ENCODE peak calls at places on chromosomes 4 and X, in nine cellular contexts. One of them, this sample, is unnamed.

GRCh38 chrX:23637187-23637586 is 30.1 kb upstream of the PRDX4 start:
- DNase-seq in heart left ventricle: no peak
- DNase-seq in IMR-90: no peak
- DNase-seq in A549: peak; percentile 3
- DNase-seq in lower leg skin: no peak
- DNase-seq in breast epithelium: no peak
- DNase-seq in NB4: no peak
- DNase-seq in tibial nerve: no peak
- DNase-seq in GM12878: no peak
- DNase-seq in this sample: no peak

GRCh38 chr4:21181716-21182115 is 481.5 kb downstream of the PACRGL start:
- DNase-seq in heart left ventricle: no peak
- DNase-seq in IMR-90: no peak
- DNase-seq in A549: no peak
- DNase-seq in lower leg skin: no peak
- DNase-seq in breast epithelium: no peak
- DNase-seq in NB4: no peak
- DNase-seq in tibial nerve: no peak
- DNase-seq in GM12878: no peak
- DNase-seq in this sample: no peak

GRCh38 chrX:132071260-132071659 is 48.2 kb downstream of the STK26 start:
- DNase-seq in heart left ventricle: no peak
- DNase-seq in IMR-90: no peak
- DNase-seq in A549: peak; percentile 11
- DNase-seq in lower leg skin: no peak
- DNase-seq in breast epithelium: no peak
- DNase-seq in NB4: peak; percentile 4
- DNase-seq in tibial nerve: no peak
- DNase-seq in GM12878: no peak
- DNase-seq in this sample: peak; percentile 4

GRCh38 chr4:56426273-56426672 is 9.1 kb downstream of the PPAT start:
- DNase-seq in heart left ventricle: no peak
- DNase-seq in IMR-90: no peak
- DNase-seq in A549: no peak
- DNase-seq in lower leg skin: no peak
- DNase-seq in breast epithelium: no peak
- DNase-seq in NB4: no peak
- DNase-seq in tibial nerve: no peak
- DNase-seq in GM12878: no peak
- DNase-seq in this sample: no peak

GRCh38 chrX:134694333-134694925 is 36.2 kb upstream of the PLAC1 start:
- DNase-seq in heart left ventricle: no peak
- DNase-seq in IMR-90: no peak
- DNase-seq in A549: no peak
- DNase-seq in lower leg skin: no peak
- DNase-seq in breast epithelium: no peak
- DNase-seq in NB4: no peak
- DNase-seq in tibial nerve: no peak
- DNase-seq in GM12878: no peak
- DNase-seq in this sample: no peak

GRCh38 chr4:125323547-125324100 is 8.9 kb downstream of the FAT4 start:
- DNase-seq in heart left ventricle: no peak
- DNase-seq in IMR-90: peak; percentile 64
- DNase-seq in A549: peak; percentile 9
- DNase-seq in lower leg skin: no peak
- DNase-seq in breast epithelium: no peak
- DNase-seq in NB4: no peak
- DNase-seq in tibial nerve: no peak
- DNase-seq in GM12878: no peak
- DNase-seq in this sample: no peak

GRCh38 chrX:31499120-31499519 is 427.3 kb upstream of the FTHL17 start:
- DNase-seq in heart left ventricle: no peak
- DNase-seq in IMR-90: peak; percentile 42
- DNase-seq in A549: peak; percentile 2
- DNase-seq in lower leg skin: no peak
- DNase-seq in breast epithelium: no peak
- DNase-seq in NB4: no peak
- DNase-seq in tibial nerve: no peak
- DNase-seq in GM12878: no peak
- DNase-seq in this sample: no peak

GRCh38 chr4:122710434-122711308 is 21.8 kb upstream of the BBS12 start:
- DNase-seq in heart left ventricle: no peak
- DNase-seq in IMR-90: peak; percentile 44
- DNase-seq in A549: no peak
- DNase-seq in lower leg skin: no peak
- DNase-seq in breast epithelium: no peak
- DNase-seq in NB4: no peak
- DNase-seq in tibial nerve: no peak
- DNase-seq in GM12878: no peak
- DNase-seq in this sample: no peak

GRCh38 chr4:119300072-119300387 is 21.9 kb downstream of the FABP2 start:
- DNase-seq in heart left ventricle: peak; percentile 50
- DNase-seq in IMR-90: peak; percentile 59
- DNase-seq in A549: no peak
- DNase-seq in lower leg skin: peak; percentile 90
- DNase-seq in breast epithelium: peak; percentile 53
- DNase-seq in NB4: peak; percentile 47
- DNase-seq in tibial nerve: no peak
- DNase-seq in GM12878: peak; percentile 13
- DNase-seq in this sample: no peak

GRCh38 chr4:110270492-110271197 is 72.2 kb upstream of the ELOVL6 start:
- DNase-seq in heart left ventricle: no peak
- DNase-seq in IMR-90: peak; percentile 67
- DNase-seq in A549: no peak
- DNase-seq in lower leg skin: no peak
- DNase-seq in breast epithelium: no peak
- DNase-seq in NB4: peak; percentile 14
- DNase-seq in tibial nerve: no peak
- DNase-seq in GM12878: no peak
- DNase-seq in this sample: no peak

GRCh38 chr4:100721490-100721889 is 203.7 kb upstream of the EMCN start:
- DNase-seq in heart left ventricle: no peak
- DNase-seq in IMR-90: no peak
- DNase-seq in A549: no peak
- DNase-seq in lower leg skin: no peak
- DNase-seq in breast epithelium: no peak
- DNase-seq in NB4: no peak
- DNase-seq in tibial nerve: no peak
- DNase-seq in GM12878: no peak
- DNase-seq in this sample: no peak

GRCh38 chrX:38804481-38805293 is 3.4 kb downstream of the MID1IP1 start:
- DNase-seq in heart left ventricle: peak; percentile 17
- DNase-seq in IMR-90: no peak
- DNase-seq in A549: peak; percentile 40
- DNase-seq in lower leg skin: peak; percentile 88
- DNase-seq in breast epithelium: peak; percentile 49
- DNase-seq in NB4: peak; percentile 47
- DNase-seq in tibial nerve: no peak
- DNase-seq in GM12878: no peak
- DNase-seq in this sample: peak; percentile 64

GRCh38 chr4:67549123-67549522 is 3.8 kb upstream of the CENPC start:
- DNase-seq in heart left ventricle: no peak
- DNase-seq in IMR-90: no peak
- DNase-seq in A549: peak; percentile 29
- DNase-seq in lower leg skin: no peak
- DNase-seq in breast epithelium: no peak
- DNase-seq in NB4: peak; percentile 49
- DNase-seq in tibial nerve: no peak
- DNase-seq in GM12878: no peak
- DNase-seq in this sample: peak; percentile 54

GRCh38 chr4:166165829-166166420 is 292.9 kb downstream of the TLL1 start:
- DNase-seq in heart left ventricle: no peak
- DNase-seq in IMR-90: peak; percentile 68
- DNase-seq in A549: peak; percentile 69
- DNase-seq in lower leg skin: no peak
- DNase-seq in breast epithelium: no peak
- DNase-seq in NB4: peak; percentile 70
- DNase-seq in tibial nerve: no peak
- DNase-seq in GM12878: peak; percentile 36
- DNase-seq in this sample: peak; percentile 78

GRCh38 chr4:125316781-125317525 is 2.2 kb downstream of the FAT4 start:
- DNase-seq in heart left ventricle: peak; percentile 37
- DNase-seq in IMR-90: peak; percentile 35
- DNase-seq in A549: peak; percentile 55
- DNase-seq in lower leg skin: peak; percentile 88
- DNase-seq in breast epithelium: no peak
- DNase-seq in NB4: no peak
- DNase-seq in tibial nerve: no peak
- DNase-seq in GM12878: no peak
- DNase-seq in this sample: peak; percentile 4

GRCh38 chr4:169167958-169168357 is 102.8 kb downstream of the SH3RF1 start:
- DNase-seq in heart left ventricle: no peak
- DNase-seq in IMR-90: no peak
- DNase-seq in A549: no peak
- DNase-seq in lower leg skin: no peak
- DNase-seq in breast epithelium: no peak
- DNase-seq in NB4: no peak
- DNase-seq in tibial nerve: no peak
- DNase-seq in GM12878: peak; percentile 35
- DNase-seq in this sample: no peak

GRCh38 chr4:90689739-90690138 is 562.5 kb downstream of the CCSER1 start:
- DNase-seq in heart left ventricle: no peak
- DNase-seq in IMR-90: no peak
- DNase-seq in A549: no peak
- DNase-seq in lower leg skin: no peak
- DNase-seq in breast epithelium: no peak
- DNase-seq in NB4: no peak
- DNase-seq in tibial nerve: no peak
- DNase-seq in GM12878: no peak
- DNase-seq in this sample: no peak

GRCh38 chrX:70424801-70425200 is 1.7 kb downstream of the GDPD2 start:
- DNase-seq in heart left ventricle: no peak
- DNase-seq in IMR-90: no peak
- DNase-seq in A549: no peak
- DNase-seq in lower leg skin: no peak
- DNase-seq in breast epithelium: no peak
- DNase-seq in NB4: no peak
- DNase-seq in tibial nerve: no peak
- DNase-seq in GM12878: no peak
- DNase-seq in this sample: no peak

GRCh38 chrX:70423937-70424336 is 823 bp downstream of the GDPD2 start:
- DNase-seq in heart left ventricle: no peak
- DNase-seq in IMR-90: no peak
- DNase-seq in A549: no peak
- DNase-seq in lower leg skin: no peak
- DNase-seq in breast epithelium: no peak
- DNase-seq in NB4: no peak
- DNase-seq in tibial nerve: no peak
- DNase-seq in GM12878: no peak
- DNase-seq in this sample: no peak

GRCh38 chrX:70426286-70427278 is 3.5 kb downstream of the GDPD2 start:
- DNase-seq in heart left ventricle: no peak
- DNase-seq in IMR-90: no peak
- DNase-seq in A549: no peak
- DNase-seq in lower leg skin: peak; percentile 77
- DNase-seq in breast epithelium: no peak
- DNase-seq in NB4: no peak
- DNase-seq in tibial nerve: no peak
- DNase-seq in GM12878: no peak
- DNase-seq in this sample: no peak

GRCh38 chrX:70421618-70422017 is 1.5 kb upstream of the GDPD2 start:
- DNase-seq in heart left ventricle: no peak
- DNase-seq in IMR-90: no peak
- DNase-seq in A549: no peak
- DNase-seq in lower leg skin: no peak
- DNase-seq in breast epithelium: no peak
- DNase-seq in NB4: no peak
- DNase-seq in tibial nerve: no peak
- DNase-seq in GM12878: no peak
- DNase-seq in this sample: no peak

DNA sequence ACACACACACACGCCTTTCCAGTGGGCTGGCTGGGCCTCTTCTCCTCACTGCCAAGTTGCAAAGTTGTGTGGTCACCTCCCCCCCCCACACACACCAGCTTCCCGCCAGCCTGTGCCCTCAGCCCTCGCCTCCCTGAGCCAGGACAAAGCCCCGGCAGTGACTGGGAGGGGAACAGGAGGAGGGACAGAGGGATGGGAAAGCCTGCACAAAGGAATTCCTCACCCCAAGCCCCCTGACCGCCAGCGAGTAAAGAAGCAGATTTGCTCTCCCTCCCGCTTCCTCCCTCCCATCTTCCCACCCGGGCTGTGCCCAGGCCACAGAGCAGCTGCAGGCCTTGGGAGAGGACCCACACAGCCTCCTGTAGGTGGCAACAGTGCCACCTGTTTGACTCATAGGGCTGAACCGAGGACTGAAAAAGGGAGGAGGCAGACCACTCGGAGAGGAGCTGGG is at the start of gene GDPD2:
- DNase-seq in heart left ventricle: no peak
- DNase-seq in IMR-90: no peak
- DNase-seq in A549: peak; percentile 40
- DNase-seq in lower leg skin: no peak
- DNase-seq in breast epithelium: no peak
- DNase-seq in NB4: peak; percentile 16
- DNase-seq in tibial nerve: no peak
- DNase-seq in GM12878: no peak
- DNase-seq in this sample: peak; percentile 1
- TF ChIP-seq POLR2A in heart left ventricle: no peak
- TF ChIP-seq POLR2A in IMR-90: no peak
- TF ChIP-seq POLR2A in A549: no peak
- TF ChIP-seq POLR2A in lower leg skin: no peak
- TF ChIP-seq POLR2A in breast epithelium: no peak
- TF ChIP-seq POLR2A in NB4: no peak
- TF ChIP-seq POLR2A in tibial nerve: no peak
- TF ChIP-seq POLR2A in GM12878: no peak
- TF ChIP-seq POLR2A in this sample: no peak

GRCh38 chr4:140094701-140095420 is 59.1 kb downstream of the MAML3 start:
- DNase-seq in heart left ventricle: peak; percentile 63
- DNase-seq in IMR-90: peak; percentile 73
- DNase-seq in A549: peak; percentile 83
- DNase-seq in lower leg skin: peak; percentile 90
- DNase-seq in breast epithelium: peak; percentile 55
- DNase-seq in NB4: peak; percentile 59
- DNase-seq in tibial nerve: peak; percentile 32
- DNase-seq in GM12878: no peak
- DNase-seq in this sample: peak; percentile 18
- TF ChIP-seq POLR2A in heart left ventricle: no peak
- TF ChIP-seq POLR2A in IMR-90: no peak
- TF ChIP-seq POLR2A in A549: no peak
- TF ChIP-seq POLR2A in lower leg skin: no peak
- TF ChIP-seq POLR2A in breast epithelium: no peak
- TF ChIP-seq POLR2A in NB4: no peak
- TF ChIP-seq POLR2A in tibial nerve: peak; percentile 25
- TF ChIP-seq POLR2A in GM12878: no peak
- TF ChIP-seq POLR2A in this sample: no peak

GRCh38 chr4:153637201-153637600 is 46.9 kb upstream of the TLR2 start:
- DNase-seq in heart left ventricle: no peak
- DNase-seq in IMR-90: no peak
- DNase-seq in A549: no peak
- DNase-seq in lower leg skin: no peak
- DNase-seq in breast epithelium: no peak
- DNase-seq in NB4: no peak
- DNase-seq in tibial nerve: no peak
- DNase-seq in GM12878: no peak
- DNase-seq in this sample: no peak
- TF ChIP-seq POLR2A in heart left ventricle: no peak
- TF ChIP-seq POLR2A in IMR-90: no peak
- TF ChIP-seq POLR2A in A549: no peak
- TF ChIP-seq POLR2A in lower leg skin: no peak
- TF ChIP-seq POLR2A in breast epithelium: no peak
- TF ChIP-seq POLR2A in NB4: no peak
- TF ChIP-seq POLR2A in tibial nerve: no peak
- TF ChIP-seq POLR2A in GM12878: peak; percentile 63
- TF ChIP-seq POLR2A in this sample: no peak

GRCh38 chrX:20265221-20265725 is 1.4 kb downstream of the RPS6KA3 start:
- DNase-seq in heart left ventricle: peak; percentile 39
- DNase-seq in IMR-90: peak; percentile 89
- DNase-seq in A549: peak; percentile 71
- DNase-seq in lower leg skin: peak; percentile 89
- DNase-seq in breast epithelium: peak; percentile 48
- DNase-seq in NB4: peak; percentile 79
- DNase-seq in tibial nerve: peak; percentile 17
- DNase-seq in GM12878: no peak
- DNase-seq in this sample: peak; percentile 91
- TF ChIP-seq POLR2A in heart left ventricle: peak; percentile 29
- TF ChIP-seq POLR2A in IMR-90: peak; percentile 90
- TF ChIP-seq POLR2A in A549: no peak
- TF ChIP-seq POLR2A in lower leg skin: no peak
- TF ChIP-seq POLR2A in breast epithelium: no peak
- TF ChIP-seq POLR2A in NB4: no peak
- TF ChIP-seq POLR2A in tibial nerve: peak; percentile 31
- TF ChIP-seq POLR2A in GM12878: peak; percentile 60
- TF ChIP-seq POLR2A in this sample: peak; percentile 87